ENCODE peak calls at places on chromosome X, in nine cellular contexts. One of them, this sample, is unnamed.

GRCh38 chrX:48573690-48574269 is 504 bp upstream of the RBM3 start:
- DNase-seq in astrocyte of the cerebellum: no peak
- DNase-seq in epithelial cell of prostate: no peak
- DNase-seq in heart left ventricle: peak
- DNase-seq in CD4-positive, alpha-beta memory T cell: peak
- DNase-seq in COR-L47: peak
- DNase-seq in stimulated activated CD8-positive, alpha-beta memory T cell treated with anti-CD3 and anti-CD28 coated beads, Interleukin-2, amount 100 ng/mL, for 1 hour: no peak
- DNase-seq in substantia nigra: no peak
- DNase-seq in CD4-positive, alpha-beta T cell: peak
- DNase-seq in this sample: no peak

GRCh38 chrX:40749874-40750273 is 14.5 kb upstream of the MED14 start:
- DNase-seq in COR-L47: no peak
- DNase-seq in stimulated activated CD8-positive, alpha-beta memory T cell treated with anti-CD3 and anti-CD28 coated beads, Interleukin-2, amount 100 ng/mL, for 1 hour: no peak
- DNase-seq in CD4-positive, alpha-beta T cell: no peak
- DNase-seq in substantia nigra: no peak
- DNase-seq in CD4-positive, alpha-beta memory T cell: no peak
- DNase-seq in heart left ventricle: no peak
- DNase-seq in epithelial cell of prostate: no peak
- DNase-seq in astrocyte of the cerebellum: no peak
- DNase-seq in this sample: no peak

GRCh38 chrX:68822641-68823410 is 6.0 kb upstream of the EFNB1 start:
- DNase-seq in heart left ventricle: peak
- DNase-seq in CD4-positive, alpha-beta memory T cell: no peak
- DNase-seq in substantia nigra: no peak
- DNase-seq in epithelial cell of prostate: no peak
- DNase-seq in CD4-positive, alpha-beta T cell: no peak
- DNase-seq in stimulated activated CD8-positive, alpha-beta memory T cell treated with anti-CD3 and anti-CD28 coated beads, Interleukin-2, amount 100 ng/mL, for 1 hour: no peak
- DNase-seq in astrocyte of the cerebellum: no peak
- DNase-seq in COR-L47: peak
- DNase-seq in this sample: peak

GRCh38 chrX:16212436-16212835 is 45.2 kb downstream of the MAGEB17 start:
- DNase-seq in CD4-positive, alpha-beta memory T cell: no peak
- DNase-seq in substantia nigra: peak
- DNase-seq in heart left ventricle: no peak
- DNase-seq in CD4-positive, alpha-beta T cell: no peak
- DNase-seq in epithelial cell of prostate: no peak
- DNase-seq in astrocyte of the cerebellum: no peak
- DNase-seq in stimulated activated CD8-positive, alpha-beta memory T cell treated with anti-CD3 and anti-CD28 coated beads, Interleukin-2, amount 100 ng/mL, for 1 hour: no peak
- DNase-seq in COR-L47: no peak
- DNase-seq in this sample: peak

GRCh38 chrX:55142919-55143310 is 54.1 kb downstream of the PAGE2 start:
- DNase-seq in astrocyte of the cerebellum: no peak
- DNase-seq in CD4-positive, alpha-beta T cell: no peak
- DNase-seq in stimulated activated CD8-positive, alpha-beta memory T cell treated with anti-CD3 and anti-CD28 coated beads, Interleukin-2, amount 100 ng/mL, for 1 hour: no peak
- DNase-seq in substantia nigra: no peak
- DNase-seq in heart left ventricle: no peak
- DNase-seq in epithelial cell of prostate: no peak
- DNase-seq in CD4-positive, alpha-beta memory T cell: no peak
- DNase-seq in COR-L47: no peak
- DNase-seq in this sample: no peak

GRCh38 chrX:154321624-154322023 is 26.0 kb downstream of the TKTL1 start:
- DNase-seq in stimulated activated CD8-positive, alpha-beta memory T cell treated with anti-CD3 and anti-CD28 coated beads, Interleukin-2, amount 100 ng/mL, for 1 hour: no peak
- DNase-seq in COR-L47: no peak
- DNase-seq in epithelial cell of prostate: no peak
- DNase-seq in substantia nigra: no peak
- DNase-seq in heart left ventricle: no peak
- DNase-seq in CD4-positive, alpha-beta T cell: no peak
- DNase-seq in CD4-positive, alpha-beta memory T cell: no peak
- DNase-seq in astrocyte of the cerebellum: no peak
- DNase-seq in this sample: no peak

GRCh38 chrX:128781506-128781905 is 729.3 kb upstream of the ACTRT1 start:
- DNase-seq in substantia nigra: peak
- DNase-seq in heart left ventricle: no peak
- DNase-seq in epithelial cell of prostate: no peak
- DNase-seq in CD4-positive, alpha-beta memory T cell: no peak
- DNase-seq in astrocyte of the cerebellum: no peak
- DNase-seq in COR-L47: peak
- DNase-seq in CD4-positive, alpha-beta T cell: no peak
- DNase-seq in stimulated activated CD8-positive, alpha-beta memory T cell treated with anti-CD3 and anti-CD28 coated beads, Interleukin-2, amount 100 ng/mL, for 1 hour: no peak
- DNase-seq in this sample: peak

GRCh38 chrX:85381602-85382001 is 2.1 kb upstream of the POF1B start:
- DNase-seq in epithelial cell of prostate: no peak
- DNase-seq in COR-L47: no peak
- DNase-seq in astrocyte of the cerebellum: no peak
- DNase-seq in CD4-positive, alpha-beta T cell: no peak
- DNase-seq in substantia nigra: no peak
- DNase-seq in CD4-positive, alpha-beta memory T cell: no peak
- DNase-seq in stimulated activated CD8-positive, alpha-beta memory T cell treated with anti-CD3 and anti-CD28 coated beads, Interleukin-2, amount 100 ng/mL, for 1 hour: no peak
- DNase-seq in heart left ventricle: no peak
- DNase-seq in this sample: no peak

GRCh38 chrX:7163146-7163677 is 15.3 kb upstream of the PUDP start:
- DNase-seq in substantia nigra: no peak
- DNase-seq in COR-L47: no peak
- DNase-seq in heart left ventricle: no peak
- DNase-seq in epithelial cell of prostate: no peak
- DNase-seq in CD4-positive, alpha-beta memory T cell: no peak
- DNase-seq in astrocyte of the cerebellum: no peak
- DNase-seq in CD4-positive, alpha-beta T cell: no peak
- DNase-seq in stimulated activated CD8-positive, alpha-beta memory T cell treated with anti-CD3 and anti-CD28 coated beads, Interleukin-2, amount 100 ng/mL, for 1 hour: no peak
- DNase-seq in this sample: no peak

GRCh38 chrX:152632445-152633097 is 5.1 kb upstream of the GABRQ start:
- DNase-seq in COR-L47: peak
- DNase-seq in epithelial cell of prostate: no peak
- DNase-seq in heart left ventricle: peak
- DNase-seq in CD4-positive, alpha-beta memory T cell: no peak
- DNase-seq in stimulated activated CD8-positive, alpha-beta memory T cell treated with anti-CD3 and anti-CD28 coated beads, Interleukin-2, amount 100 ng/mL, for 1 hour: no peak
- DNase-seq in astrocyte of the cerebellum: peak
- DNase-seq in substantia nigra: peak
- DNase-seq in CD4-positive, alpha-beta T cell: no peak
- DNase-seq in this sample: no peak

GRCh38 chrX:10167573-10167972 is 10.8 kb downstream of the CLCN4 start:
- DNase-seq in stimulated activated CD8-positive, alpha-beta memory T cell treated with anti-CD3 and anti-CD28 coated beads, Interleukin-2, amount 100 ng/mL, for 1 hour: no peak
- DNase-seq in substantia nigra: no peak
- DNase-seq in astrocyte of the cerebellum: no peak
- DNase-seq in heart left ventricle: no peak
- DNase-seq in COR-L47: no peak
- DNase-seq in CD4-positive, alpha-beta T cell: no peak
- DNase-seq in CD4-positive, alpha-beta memory T cell: no peak
- DNase-seq in epithelial cell of prostate: no peak
- DNase-seq in this sample: no peak

GRCh38 chrX:56564921-56565861 is 1.8 kb downstream of the UBQLN2 start:
- DNase-seq in astrocyte of the cerebellum: no peak
- DNase-seq in substantia nigra: peak
- DNase-seq in CD4-positive, alpha-beta memory T cell: peak
- DNase-seq in heart left ventricle: no peak
- DNase-seq in stimulated activated CD8-positive, alpha-beta memory T cell treated with anti-CD3 and anti-CD28 coated beads, Interleukin-2, amount 100 ng/mL, for 1 hour: no peak
- DNase-seq in epithelial cell of prostate: no peak
- DNase-seq in COR-L47: no peak
- DNase-seq in CD4-positive, alpha-beta T cell: no peak
- DNase-seq in this sample: peak

GRCh38 chrX:41733939-41734338 is 10.0 kb downstream of the GPR82 start:
- DNase-seq in COR-L47: no peak
- DNase-seq in substantia nigra: no peak
- DNase-seq in heart left ventricle: no peak
- DNase-seq in CD4-positive, alpha-beta memory T cell: no peak
- DNase-seq in astrocyte of the cerebellum: no peak
- DNase-seq in stimulated activated CD8-positive, alpha-beta memory T cell treated with anti-CD3 and anti-CD28 coated beads, Interleukin-2, amount 100 ng/mL, for 1 hour: no peak
- DNase-seq in CD4-positive, alpha-beta T cell: no peak
- DNase-seq in epithelial cell of prostate: no peak
- DNase-seq in this sample: no peak

GRCh38 chrX:72621619-72622485 is 49.2 kb upstream of the HDAC8 start:
- DNase-seq in heart left ventricle: no peak
- DNase-seq in epithelial cell of prostate: no peak
- DNase-seq in CD4-positive, alpha-beta T cell: no peak
- DNase-seq in CD4-positive, alpha-beta memory T cell: no peak
- DNase-seq in astrocyte of the cerebellum: no peak
- DNase-seq in substantia nigra: no peak
- DNase-seq in stimulated activated CD8-positive, alpha-beta memory T cell treated with anti-CD3 and anti-CD28 coated beads, Interleukin-2, amount 100 ng/mL, for 1 hour: no peak
- DNase-seq in COR-L47: no peak
- DNase-seq in this sample: no peak

GRCh38 chrX:19811807-19812604 is 75.4 kb downstream of the SH3KBP1 start:
- DNase-seq in CD4-positive, alpha-beta T cell: no peak
- DNase-seq in epithelial cell of prostate: no peak
- DNase-seq in substantia nigra: no peak
- DNase-seq in heart left ventricle: no peak
- DNase-seq in COR-L47: no peak
- DNase-seq in stimulated activated CD8-positive, alpha-beta memory T cell treated with anti-CD3 and anti-CD28 coated beads, Interleukin-2, amount 100 ng/mL, for 1 hour: no peak
- DNase-seq in CD4-positive, alpha-beta memory T cell: no peak
- DNase-seq in astrocyte of the cerebellum: peak
- DNase-seq in this sample: no peak

GRCh38 chrX:40152706-40153334 is 55.1 kb upstream of the BCOR start:
- DNase-seq in stimulated activated CD8-positive, alpha-beta memory T cell treated with anti-CD3 and anti-CD28 coated beads, Interleukin-2, amount 100 ng/mL, for 1 hour: no peak
- DNase-seq in COR-L47: peak
- DNase-seq in astrocyte of the cerebellum: no peak
- DNase-seq in epithelial cell of prostate: no peak
- DNase-seq in heart left ventricle: peak
- DNase-seq in substantia nigra: peak
- DNase-seq in CD4-positive, alpha-beta memory T cell: no peak
- DNase-seq in CD4-positive, alpha-beta T cell: no peak
- DNase-seq in this sample: peak

GRCh38 chrX:115018944-115019343 is 1.5 kb upstream of the IL13RA2 start:
- DNase-seq in stimulated activated CD8-positive, alpha-beta memory T cell treated with anti-CD3 and anti-CD28 coated beads, Interleukin-2, amount 100 ng/mL, for 1 hour: no peak
- DNase-seq in epithelial cell of prostate: no peak
- DNase-seq in CD4-positive, alpha-beta T cell: no peak
- DNase-seq in astrocyte of the cerebellum: no peak
- DNase-seq in substantia nigra: no peak
- DNase-seq in heart left ventricle: no peak
- DNase-seq in COR-L47: no peak
- DNase-seq in CD4-positive, alpha-beta memory T cell: no peak
- DNase-seq in this sample: no peak

GRCh38 chrX:13689519-13690211 is 737 bp downstream of the RAB9A start:
- DNase-seq in stimulated activated CD8-positive, alpha-beta memory T cell treated with anti-CD3 and anti-CD28 coated beads, Interleukin-2, amount 100 ng/mL, for 1 hour: no peak
- DNase-seq in substantia nigra: no peak
- DNase-seq in epithelial cell of prostate: no peak
- DNase-seq in CD4-positive, alpha-beta T cell: no peak
- DNase-seq in heart left ventricle: no peak
- DNase-seq in astrocyte of the cerebellum: no peak
- DNase-seq in COR-L47: no peak
- DNase-seq in CD4-positive, alpha-beta memory T cell: no peak
- DNase-seq in this sample: no peak

GRCh38 chrX:110600745-110601310 is 194.8 kb downstream of the CHRDL1 start:
- DNase-seq in CD4-positive, alpha-beta T cell: no peak
- DNase-seq in astrocyte of the cerebellum: no peak
- DNase-seq in CD4-positive, alpha-beta memory T cell: no peak
- DNase-seq in epithelial cell of prostate: no peak
- DNase-seq in stimulated activated CD8-positive, alpha-beta memory T cell treated with anti-CD3 and anti-CD28 coated beads, Interleukin-2, amount 100 ng/mL, for 1 hour: no peak
- DNase-seq in substantia nigra: no peak
- DNase-seq in heart left ventricle: no peak
- DNase-seq in COR-L47: no peak
- DNase-seq in this sample: peak

GRCh38 chrX:69618803-69619202 is 2.9 kb downstream of the EDA start:
- DNase-seq in heart left ventricle: peak
- DNase-seq in astrocyte of the cerebellum: no peak
- DNase-seq in CD4-positive, alpha-beta T cell: no peak
- DNase-seq in CD4-positive, alpha-beta memory T cell: peak
- DNase-seq in substantia nigra: no peak
- DNase-seq in stimulated activated CD8-positive, alpha-beta memory T cell treated with anti-CD3 and anti-CD28 coated beads, Interleukin-2, amount 100 ng/mL, for 1 hour: no peak
- DNase-seq in epithelial cell of prostate: no peak
- DNase-seq in COR-L47: no peak
- DNase-seq in this sample: peak

GRCh38 chrX:54045563-54046228 is 1.4 kb upstream of the PHF8 start:
- DNase-seq in CD4-positive, alpha-beta memory T cell: no peak
- DNase-seq in CD4-positive, alpha-beta T cell: no peak
- DNase-seq in substantia nigra: no peak
- DNase-seq in COR-L47: peak
- DNase-seq in stimulated activated CD8-positive, alpha-beta memory T cell treated with anti-CD3 and anti-CD28 coated beads, Interleukin-2, amount 100 ng/mL, for 1 hour: no peak
- DNase-seq in epithelial cell of prostate: no peak
- DNase-seq in heart left ventricle: no peak
- DNase-seq in astrocyte of the cerebellum: no peak
- DNase-seq in this sample: no peak

GRCh38 chrX:69503835-69504625 is at the start of gene NALF2:
- DNase-seq in CD4-positive, alpha-beta T cell: no peak
- DNase-seq in heart left ventricle: peak
- DNase-seq in substantia nigra: no peak
- DNase-seq in astrocyte of the cerebellum: no peak
- DNase-seq in CD4-positive, alpha-beta memory T cell: no peak
- DNase-seq in epithelial cell of prostate: no peak
- DNase-seq in stimulated activated CD8-positive, alpha-beta memory T cell treated with anti-CD3 and anti-CD28 coated beads, Interleukin-2, amount 100 ng/mL, for 1 hour: no peak
- DNase-seq in COR-L47: peak
- DNase-seq in this sample: peak

GRCh38 chrX:19152762-19153161 is 30.5 kb upstream of the ADGRG2 start:
- DNase-seq in stimulated activated CD8-positive, alpha-beta memory T cell treated with anti-CD3 and anti-CD28 coated beads, Interleukin-2, amount 100 ng/mL, for 1 hour: no peak
- DNase-seq in astrocyte of the cerebellum: no peak
- DNase-seq in substantia nigra: no peak
- DNase-seq in epithelial cell of prostate: peak
- DNase-seq in CD4-positive, alpha-beta memory T cell: no peak
- DNase-seq in COR-L47: no peak
- DNase-seq in heart left ventricle: no peak
- DNase-seq in CD4-positive, alpha-beta T cell: no peak
- DNase-seq in this sample: no peak

GRCh38 chrX:24100713-24101112 is 46.0 kb downstream of the EIF2S3 start:
- DNase-seq in substantia nigra: no peak
- DNase-seq in COR-L47: no peak
- DNase-seq in heart left ventricle: no peak
- DNase-seq in CD4-positive, alpha-beta T cell: no peak
- DNase-seq in epithelial cell of prostate: no peak
- DNase-seq in astrocyte of the cerebellum: no peak
- DNase-seq in CD4-positive, alpha-beta memory T cell: no peak
- DNase-seq in stimulated activated CD8-positive, alpha-beta memory T cell treated with anti-CD3 and anti-CD28 coated beads, Interleukin-2, amount 100 ng/mL, for 1 hour: no peak
- DNase-seq in this sample: no peak

GRCh38 chrX:118117069-118117405 is 427 bp upstream of the KLHL13 start:
- DNase-seq in astrocyte of the cerebellum: no peak
- DNase-seq in COR-L47: no peak
- DNase-seq in epithelial cell of prostate: no peak
- DNase-seq in CD4-positive, alpha-beta T cell: no peak
- DNase-seq in heart left ventricle: no peak
- DNase-seq in stimulated activated CD8-positive, alpha-beta memory T cell treated with anti-CD3 and anti-CD28 coated beads, Interleukin-2, amount 100 ng/mL, for 1 hour: no peak
- DNase-seq in CD4-positive, alpha-beta memory T cell: no peak
- DNase-seq in substantia nigra: no peak
- DNase-seq in this sample: no peak

GRCh38 chrX:124736553-124737240 is 390.3 kb downstream of the SH2D1A start:
- DNase-seq in epithelial cell of prostate: no peak
- DNase-seq in CD4-positive, alpha-beta T cell: peak
- DNase-seq in stimulated activated CD8-positive, alpha-beta memory T cell treated with anti-CD3 and anti-CD28 coated beads, Interleukin-2, amount 100 ng/mL, for 1 hour: peak
- DNase-seq in COR-L47: peak
- DNase-seq in astrocyte of the cerebellum: no peak
- DNase-seq in CD4-positive, alpha-beta memory T cell: peak
- DNase-seq in heart left ventricle: no peak
- DNase-seq in substantia nigra: no peak
- DNase-seq in this sample: no peak

This sample was measured in osteoblast.